ENCODE peak calls at places on chromosomes 2 and 18, in seven cellular contexts. J is left ventricle myocardium inferior, K is ovary, T is GM12878, M is endodermal cell, D is GM23338, L is OCI-LY7. G is an unnamed sample.

GRCh38 chr2:219689676-219690628 is 62.5 kb downstream of the SLC4A3 start:
- DNase-seq in J (no peak), M (peak; percentile 79), T (peak; percentile 23), D (peak; percentile 67), K (peak; percentile 51), L (peak; percentile 66), G (peak; percentile 42)

GRCh38 chr2:207289295-207290018 is 123.7 kb upstream of the KLF7 start:
- DNase-seq in K (no peak), M (no peak), T (no peak), L (no peak), J (no peak), D (no peak), G (no peak)

GRCh38 chr2:177165731-177166711 is 46.6 kb upstream of the HNRNPA3 start:
- DNase-seq in J (no peak), K (no peak), D (no peak), T (peak; percentile 81), M (no peak), L (peak; percentile 70), G (peak; percentile 17)

GRCh38 chr2:224927671-224928173 is 114.5 kb downstream of the DOCK10 start:
- DNase-seq in J (no peak), K (no peak), L (no peak), T (no peak), D (no peak), M (no peak), G (peak; percentile 11)

GRCh38 chr18:45359275-45360009 is 255.8 kb upstream of the SLC14A2 start:
- DNase-seq in D (no peak), J (no peak), L (no peak), M (peak; percentile 80), T (no peak), K (no peak), G (peak; percentile 85)

GRCh38 chr18:77059294-77059916 is 73.2 kb downstream of the MBP start:
- DNase-seq in D (peak; percentile 82), M (peak; percentile 75), J (no peak), T (no peak), K (no peak), L (peak; percentile 55), G (no peak)

GRCh38 chr18:67417864-67418523 is 98.5 kb downstream of the DSEL start:
- DNase-seq in D (no peak), L (no peak), J (no peak), T (peak; percentile 5), K (no peak), M (no peak), G (peak; percentile 2)

GRCh38 chr2:142796161-142796560 is 81.3 kb upstream of the KYNU start:
- DNase-seq in M (no peak), K (no peak), T (no peak), L (no peak), D (peak; percentile 3), J (no peak), G (no peak)

GRCh38 chr2:174635747-174636399 is 38.3 kb upstream of the WIPF1 start:
- DNase-seq in M (no peak), T (no peak), J (no peak), K (no peak), L (no peak), D (no peak), G (no peak)

GRCh38 chr2:15172825-15173224 is 388.3 kb downstream of the NBAS start:
- DNase-seq in D (no peak), J (no peak), M (no peak), L (no peak), T (no peak), K (no peak), G (no peak)

GRCh38 chr2:113328043-113328442 is 49.3 kb upstream of the PAX8 start:
- DNase-seq in K (no peak), M (no peak), T (no peak), D (no peak), J (no peak), L (no peak), G (no peak)

GRCh38 chr18:64720781-64721464 is 572.0 kb upstream of the LINC00305 start:
- DNase-seq in T (no peak), D (no peak), M (peak; percentile 54), K (no peak), J (no peak), L (no peak), G (peak; percentile 85)

GRCh38 chr2:234910186-234910679 is 41.6 kb upstream of the SH3BP4 start:
- DNase-seq in L (no peak), M (no peak), T (no peak), K (no peak), D (no peak), J (no peak), G (no peak)

GRCh38 chr2:85766214-85766613 is 12.4 kb downstream of the ATOH8 start:
- DNase-seq in L (no peak), J (no peak), K (no peak), T (no peak), D (no peak), M (no peak), G (no peak)

GRCh38 chr2:85938456-85938855 is 49.7 kb upstream of the ST3GAL5 start:
- DNase-seq in L (no peak), K (no peak), M (no peak), J (no peak), D (no peak), T (no peak), G (no peak)

GRCh38 chr2:199771948-199772692 is 78.9 kb downstream of the FTCDNL1 start:
- DNase-seq in J (no peak), D (no peak), M (no peak), L (no peak), K (no peak), T (no peak), G (no peak)

GRCh38 chr2:169069818-169070217 is 455 bp downstream of the DHRS9 start:
- DNase-seq in M (no peak), J (no peak), T (no peak), L (no peak), D (no peak), K (no peak), G (no peak)
- H3K4me1 ChIP-seq in M (no peaks in the 10 kb centered on the region), J (no peaks in the 10 kb centered on the region), T (no peaks in the 10 kb centered on the region), L (no peaks in the 10 kb centered on the region), D (no peaks in the 10 kb centered on the region), K (no peaks in the 10 kb centered on the region), G (no peaks in the 10 kb centered on the region)

GRCh38 chr18:74373428-74373827 is 57.8 kb downstream of the C18orf63 start:
- DNase-seq in M (no peak), T (no peak), K (no peak), D (no peak), J (no peak), L (no peak), G (no peak)
- H3K4me3 ChIP-seq in M (no peak overlapping the region), T (no peak overlapping the region), K (no peak overlapping the region), D (no peak overlapping the region), J (no peak overlapping the region), L (no peak overlapping the region), G (no peak overlapping the region)

GRCh38 chr2:73156539-73157124 is 43.9 kb upstream of the RAB11FIP5 start:
- DNase-seq in T (no peak), M (peak; percentile 94), D (peak; percentile 94), K (peak; percentile 55), L (no peak), J (peak; percentile 61), G (peak; percentile 76)
- TF ChIP-seq CTCF in T (peak; percentile 37), M (peak; percentile 96), D (peak; percentile 86), K (no peak), L (peak; percentile 31), J (peak; percentile 87), G (peak; percentile 62)

GRCh38 chr2:46849741-46850474 is 65.7 kb downstream of the MCFD2 start:
- DNase-seq in L (no peak), J (peak; percentile 69), K (peak; percentile 86), T (no peak), D (no peak), M (no peak), G (peak; percentile 45)

GRCh38 chr2:46847726-46848421 is 67.7 kb downstream of the MCFD2 start:
- DNase-seq in T (no peak), L (no peak), M (no peak), J (no peak), K (peak; percentile 52), D (no peak), G (no peak)

GRCh38 chr2:46848446-46848845 is 67.2 kb downstream of the MCFD2 start:
- DNase-seq in L (peak; percentile 56), J (no peak), T (no peak), D (no peak), K (peak; percentile 47), M (no peak), G (no peak)

GRCh38 chr2:46850742-46851141 is 64.9 kb downstream of the MCFD2 start:
- DNase-seq in D (no peak), K (peak; percentile 89), M (no peak), L (no peak), J (peak; percentile 45), T (no peak), G (peak; percentile 70)

GRCh38 chr2:46849080-46849715 is 66.4 kb downstream of the MCFD2 start:
- DNase-seq in T (no peak), M (no peak), D (no peak), L (no peak), K (peak; percentile 45), J (no peak), G (peak; percentile 46)
- H3K4me1 ChIP-seq in T (no peaks in the 10 kb centered on the region), M (no peaks in the 10 kb centered on the region), D (no peaks in the 10 kb centered on the region), L (peaks cover 10% of the 10 kb centered on the region), K (peaks cover 52% of the 10 kb centered on the region), J (peaks cover 74% of the 10 kb centered on the region), G (peaks cover 61% of the 10 kb centered on the region)